ENCODE peak calls at places on chromosome 4, in eight cellular contexts. C is CD8-positive, alpha-beta T cell; F is AG10803; Y is ascending aorta; L is foreskin keratinocyte; B is GM13976; V is fibroblast of lung; U is IMR-90. Q is an unnamed sample.

GRCh38 chr4:39407584-39407885 is 805 bp downstream of the KLB start:
- DNase-seq in C (no peak), F (no peak), Y (no peak), L (no peak), B (no peak), V (no peak), U (no peak), Q (no peak)

GRCh38 chr4:90798948-90799347 is 671.8 kb downstream of the CCSER1 start:
- DNase-seq in C (no peak), F (no peak), Y (no peak), L (no peak), B (no peak), V (no peak), U (no peak), Q (no peak)

GRCh38 chr4:184417802-184418511 is 56.4 kb downstream of the IRF2 start:
- DNase-seq in C (no peak), F (peak; percentile 75), Y (no peak), L (peak; percentile 98), B (peak; percentile 59), V (peak; percentile 70), U (peak; percentile 94), Q (peak; percentile 90)

GRCh38 chr4:14812101-14812500 is 190.2 kb upstream of the CPEB2 start:
- DNase-seq in C (no peak), F (no peak), Y (no peak), L (no peak), B (no peak), V (no peak), U (no peak), Q (no peak)

GRCh38 chr4:81776794-81777193 is 305.1 kb upstream of the RASGEF1B start:
- DNase-seq in C (no peak), F (no peak), Y (no peak), L (no peak), B (no peak), V (no peak), U (no peak), Q (no peak)

GRCh38 chr4:15132739-15133138 is 130.5 kb downstream of the CPEB2 start:
- DNase-seq in C (no peak), F (peak; percentile 3), Y (no peak), L (no peak), B (no peak), V (peak; percentile 28), U (no peak), Q (no peak)

GRCh38 chr4:105122334-105122733 is 24.3 kb upstream of the TET2 start:
- DNase-seq in C (no peak), F (peak; percentile 33), Y (no peak), L (no peak), B (no peak), V (peak; percentile 12), U (no peak), Q (peak; percentile 53)

GRCh38 chr4:40594261-40595178 is 35.1 kb downstream of the RBM47 start:
- DNase-seq in C (no peak), F (peak; percentile 85), Y (no peak), L (peak; percentile 40), B (no peak), V (peak; percentile 53), U (peak; percentile 79), Q (peak; percentile 80)

GRCh38 chr4:152460488-152460887 is 75.4 kb downstream of the FBXW7 start:
- DNase-seq in C (no peak), F (peak; percentile 83), Y (no peak), L (no peak), B (no peak), V (peak; percentile 90), U (peak; percentile 78), Q (peak; percentile 68)
- TF ChIP-seq CTCF in C (no peak), F (peak; percentile 58), Y (no peak), L (peak; percentile 44), B (peak; percentile 36), V (no peak), U (peak; percentile 48), Q (peak; percentile 63)

DNA sequence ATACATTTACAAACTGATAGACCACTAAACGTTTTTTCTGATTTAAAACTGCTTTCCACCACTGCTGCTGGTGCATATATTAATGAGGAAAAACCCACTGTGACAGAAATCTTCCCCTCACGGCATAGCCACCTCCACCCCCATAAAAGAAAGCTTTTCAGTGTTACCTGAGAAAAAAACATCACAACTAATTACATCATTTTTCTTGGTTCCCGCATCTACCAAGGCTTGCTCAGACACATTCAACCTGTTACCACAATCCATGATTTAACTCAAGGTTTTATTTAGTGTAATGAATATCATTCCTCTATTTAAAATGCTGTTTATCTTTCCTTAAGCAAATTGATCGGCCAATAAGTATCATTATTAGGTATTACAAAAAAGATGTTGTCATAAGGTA is 1.7 kb downstream of the GPM6A start:
- DNase-seq in C (no peak), F (no peak), Y (no peak), L (no peak), B (no peak), V (no peak), U (no peak), Q (no peak)
- TF ChIP-seq CTCF in C (no peak), F (no peak), Y (no peak), L (no peak), B (no peak), V (no peak), U (no peak), Q (no peak)

GRCh38 chr4:1659104-1659725 is 24.9 kb downstream of the FAM53A start:
- DNase-seq in C (no peak), F (no peak), Y (no peak), L (no peak), B (no peak), V (no peak), U (no peak), Q (no peak)

GRCh38 chr4:1663549-1663948 is 20.6 kb downstream of the FAM53A start:
- DNase-seq in C (no peak), F (no peak), Y (no peak), L (no peak), B (no peak), V (no peak), U (no peak), Q (no peak)

GRCh38 chr4:1664141-1664540 is 20.0 kb downstream of the FAM53A start:
- DNase-seq in C (no peak), F (no peak), Y (no peak), L (no peak), B (no peak), V (no peak), U (no peak), Q (no peak)

GRCh38 chr4:1660948-1661677 is 23.0 kb downstream of the FAM53A start:
- DNase-seq in C (no peak), F (no peak), Y (no peak), L (no peak), B (no peak), V (no peak), U (no peak), Q (no peak)

GRCh38 chr4:1661695-1662094 is 22.4 kb downstream of the FAM53A start:
- DNase-seq in C (no peak), F (no peak), Y (no peak), L (no peak), B (no peak), V (no peak), U (no peak), Q (no peak)
- TF ChIP-seq CTCF in C (no peak), F (no peak), Y (no peak), L (no peak), B (no peak), V (no peak), U (no peak), Q (no peak)

GRCh38 chr4:73021634-73022033 is 47.9 kb downstream of the COX18 start:
- DNase-seq in C (no peak), F (peak; percentile 34), Y (no peak), L (peak; percentile 17), B (peak; percentile 46), V (peak; percentile 23), U (peak; percentile 31), Q (peak; percentile 64)
- TF ChIP-seq CTCF in C (no peak), F (peak; percentile 42), Y (peak; percentile 24), L (peak; percentile 69), B (peak; percentile 34), V (no peak), U (peak; percentile 49), Q (peak; percentile 75)

GRCh38 chr4:1728061-1728980 is 7.0 kb downstream of the TACC3 start:
- DNase-seq in C (no peak), F (no peak), Y (no peak), L (no peak), B (no peak), V (no peak), U (no peak), Q (no peak)
- TF ChIP-seq CTCF in C (no peak), F (no peak), Y (no peak), L (peak; percentile 25), B (no peak), V (no peak), U (no peak), Q (peak; percentile 52)

GRCh38 chr4:33453436-33453835 is 2733.3 kb downstream of the PCDH7 start:
- DNase-seq in C (no peak), F (no peak), Y (no peak), L (no peak), B (no peak), V (no peak), U (no peak), Q (no peak)
- TF ChIP-seq CTCF in C (no peak), F (no peak), Y (no peak), L (no peak), B (no peak), V (no peak), U (no peak), Q (no peak)

Q was measured in HFFc6.